ENCODE peak calls at places on chromosomes 12 and 14, in six cellular contexts. G is K562, J is H1, D is GM12878, T is HepG2, I is GM12892. E is an unnamed sample.

GRCh38 chr14:26860111-26860510 is 262.3 kb upstream of the NOVA1 start:
- DNase-seq in D (no peak), T (no peak), I (no peak), J (no peak), G (no peak), E (no peak)

GRCh38 chr12:26121841-26122680 is 2.8 kb downstream of the BHLHE41 start:
- DNase-seq in T (no peak), J (peak), D (no peak), G (peak), I (no peak), E (no peak)

GRCh38 chr12:2345902-2346301 is 293.1 kb downstream of the CACNA1C start:
- DNase-seq in D (no peak), G (no peak), I (no peak), J (no peak), T (no peak), E (no peak)

GRCh38 chr12:116204785-116205184 is 72.7 kb downstream of the MED13L start:
- DNase-seq in J (no peak), T (no peak), G (no peak), I (no peak), D (no peak), E (no peak)

GRCh38 chr12:42166501-42166900 is 21.8 kb upstream of the GXYLT1 start:
- DNase-seq in T (no peak), I (no peak), J (no peak), G (no peak), D (no peak), E (no peak)

GRCh38 chr14:93727039-93727740 is 61.1 kb downstream of the PRIMA1 start:
- DNase-seq in T (no peak), I (no peak), D (no peak), G (no peak), J (no peak), E (no peak)

GRCh38 chr14:77682158-77682553 is 25.7 kb downstream of the ALKBH1 start:
- DNase-seq in I (no peak), G (no peak), J (no peak), D (no peak), T (peak), E (no peak)

GRCh38 chr14:63300854-63301253 is 17.9 kb downstream of the GPHB5 start:
- DNase-seq in G (no peak), D (no peak), T (no peak), J (no peak), I (no peak), E (no peak)

GRCh38 chr12:43271659-43272058 is 280.3 kb downstream of the ADAMTS20 start:
- DNase-seq in D (no peak), J (no peak), G (no peak), I (no peak), T (no peak), E (no peak)

GRCh38 chr14:67622675-67623074 is 3.0 kb downstream of the ARG2 start:
- DNase-seq in J (no peak), T (peak), I (no peak), D (no peak), G (peak), E (no peak)

GRCh38 chr12:131721548-131721947 is 10.7 kb downstream of the SFSWAP start:
- DNase-seq in I (no peak), G (no peak), D (no peak), T (no peak), J (no peak), E (no peak)

GRCh38 chr12:82866227-82866803 is 179.6 kb downstream of the TMTC2 start:
- DNase-seq in G (no peak), T (no peak), D (no peak), I (no peak), J (no peak), E (no peak)

GRCh38 chr14:66015046-66015780 is 471.0 kb upstream of the CCDC196 start:
- DNase-seq in G (no peak), I (no peak), D (no peak), J (no peak), T (no peak), E (no peak)

DNA sequence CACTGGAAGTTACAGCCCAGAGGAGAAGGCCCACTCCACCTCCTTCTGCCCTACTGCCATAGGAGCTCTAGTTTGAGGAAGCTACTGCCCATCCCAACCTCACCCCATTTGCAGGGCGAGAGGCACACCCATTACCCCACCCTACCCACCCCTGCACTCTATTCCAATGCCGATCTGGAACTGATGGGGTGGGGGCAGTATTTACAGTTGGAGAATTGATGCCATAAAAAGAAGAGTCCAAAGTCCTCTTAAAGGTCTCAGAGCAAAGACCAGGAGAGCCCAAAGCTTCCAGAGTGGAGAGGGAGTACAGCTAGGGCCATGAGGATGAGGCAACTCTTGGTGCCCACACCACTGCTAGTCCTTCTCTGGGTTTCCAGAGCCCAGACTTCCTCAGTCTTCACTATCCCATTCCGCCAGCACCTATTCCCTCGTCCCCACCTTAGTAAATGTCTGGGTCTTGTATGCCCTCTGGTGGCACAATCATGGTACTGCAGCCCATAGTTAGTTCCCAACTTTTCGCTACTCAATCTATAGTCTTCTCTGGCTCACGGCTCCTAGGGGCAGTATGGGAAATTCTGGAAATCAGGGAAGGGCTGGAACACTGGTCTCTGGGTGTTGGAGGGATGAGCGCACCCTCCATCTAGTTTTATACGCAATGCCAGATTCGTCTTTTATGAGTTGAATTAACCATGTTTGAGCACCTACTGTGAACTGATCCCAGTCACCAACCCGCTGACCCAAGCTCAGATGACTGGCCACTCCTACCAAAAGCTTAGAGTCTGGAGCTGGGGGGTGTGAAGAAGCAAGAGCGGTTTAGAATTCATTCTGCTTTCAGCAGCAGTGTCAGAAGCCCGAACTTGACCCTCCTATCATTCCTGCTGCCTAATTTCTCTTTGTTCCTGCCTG is 6.9 kb upstream of the ADCY6 start:
- DNase-seq in G (peak), I (peak), J (peak), D (peak), T (peak), E (peak)
- TF ChIP-seq POLR2AphosphoS5 in G (no peak), I (no peak), J (no peak), D (no peak), T (no peak), E (no peak)

GRCh38 chr12:105581420-105581819 is 250.9 kb downstream of the C12orf75 start:
- DNase-seq in I (no peak), D (no peak), J (no peak), T (no peak), G (no peak), E (no peak)

DNA sequence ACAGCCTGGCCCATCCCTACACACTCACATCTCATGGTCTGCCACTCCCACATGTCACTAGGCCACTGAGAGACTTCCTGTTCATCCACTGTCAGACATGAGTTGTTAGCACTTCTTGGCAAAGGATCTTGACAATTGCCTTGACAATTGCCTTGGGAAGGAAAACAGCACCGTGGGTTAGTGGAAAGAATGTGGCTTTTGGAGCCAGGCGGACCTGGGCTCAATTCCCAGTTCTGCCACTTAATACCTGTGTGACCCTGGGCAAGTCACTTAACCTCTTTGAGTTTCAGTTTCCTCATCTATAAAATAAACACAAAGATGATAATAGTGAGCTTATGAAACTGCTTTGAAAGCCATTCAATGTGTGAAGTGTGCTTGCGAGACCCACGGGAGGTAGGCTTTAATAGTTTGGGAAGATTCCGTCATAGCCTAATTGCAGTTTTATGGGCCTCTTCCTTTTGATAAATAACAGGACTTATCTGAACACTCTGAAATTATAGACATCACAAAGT is 250.4 kb downstream of the C12orf75 start:
- DNase-seq in T (no peak), G (no peak), D (no peak), J (no peak), I (no peak), E (no peak)
- TF ChIP-seq TAF1 in T (no peak), G (no peak), D (no peak), J (no peak), I (no peak), E (no peak)

GRCh38 chr12:121892673-121893561 is 4.3 kb downstream of the PSMD9 start:
- DNase-seq in D (no peak), G (peak), J (no peak), I (no peak), T (no peak), E (no peak)

GRCh38 chr12:121889267-121889624 is 656 bp downstream of the PSMD9 start:
- DNase-seq in I (no peak), T (no peak), D (no peak), G (no peak), J (no peak), E (no peak)

GRCh38 chr12:121893901-121894540 is 5.4 kb downstream of the PSMD9 start:
- DNase-seq in I (no peak), D (no peak), G (no peak), T (peak), J (no peak), E (no peak)

GRCh38 chr12:121888083-121888477 is 510 bp upstream of the PSMD9 start:
- DNase-seq in J (no peak), I (no peak), T (no peak), G (no peak), D (no peak), E (no peak)

GRCh38 chr12:121888478-121889266 is at the start of gene PSMD9:
- DNase-seq in T (peak), D (peak), I (peak), J (peak), G (peak), E (peak)
- TF ChIP-seq POLR2A in T (peak), D (peak), I (peak), J (peak), G (peak), E (peak)

GRCh38 chr12:123813349-123813748 is 51.2 kb downstream of the DNAH10 start:
- DNase-seq in I (no peak), D (no peak), J (no peak), T (no peak), G (no peak), E (no peak)
- TF ChIP-seq POLR2AphosphoS5 in I (no peak), D (no peak), J (no peak), T (no peak), G (no peak), E (no peak)

GRCh38 chr12:76270657-76271358 is 77.4 kb downstream of the BBS10 start:
- DNase-seq in J (no peak), G (no peak), D (no peak), T (no peak), I (no peak), E (no peak)

GRCh38 chr12:76266797-76267196 is 81.4 kb downstream of the BBS10 start:
- DNase-seq in I (no peak), D (no peak), G (no peak), T (no peak), J (no peak), E (no peak)

GRCh38 chr12:76268267-76268666 is 79.9 kb downstream of the BBS10 start:
- DNase-seq in J (no peak), I (no peak), G (no peak), D (no peak), T (no peak), E (no peak)

GRCh38 chr12:76264617-76265016 is 83.6 kb downstream of the BBS10 start:
- DNase-seq in G (no peak), D (no peak), I (no peak), J (no peak), T (no peak), E (no peak)

DNA sequence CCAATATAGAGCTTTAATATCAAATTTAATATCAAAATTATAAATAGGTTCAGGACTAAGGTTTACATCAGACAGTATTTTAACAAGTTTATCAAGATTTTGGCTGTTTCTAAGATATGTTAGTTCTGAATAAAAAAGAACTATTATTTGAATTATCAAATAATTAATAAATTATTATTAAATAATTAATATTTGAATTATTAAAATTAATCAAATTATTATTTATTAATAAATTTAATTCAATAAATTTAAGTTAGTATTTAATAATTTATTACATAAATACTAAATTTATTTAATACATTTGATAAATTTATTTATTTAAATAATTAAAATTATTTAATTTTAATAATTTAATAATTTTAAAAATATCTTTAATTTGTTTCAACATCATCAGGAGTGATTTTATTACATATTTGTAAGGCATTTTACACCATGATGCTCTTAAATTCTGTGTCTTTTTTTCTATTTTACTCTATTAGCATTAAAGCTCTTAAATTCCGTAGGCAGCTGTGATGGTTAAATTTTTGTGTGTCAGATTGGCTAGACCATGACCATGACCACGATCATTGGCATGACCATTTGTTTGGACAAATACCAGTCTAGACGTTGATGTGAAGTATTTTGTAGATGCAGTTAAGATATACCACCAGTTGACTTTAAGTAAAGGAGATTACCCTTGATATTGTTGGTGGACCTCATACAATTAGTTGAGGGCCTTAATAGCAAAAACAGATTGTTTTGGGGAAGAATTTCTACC is 82.6 kb downstream of the BBS10 start:
- DNase-seq in G (no peak), T (no peak), J (no peak), D (no peak), I (no peak), E (no peak)
- TF ChIP-seq TAF1 in G (no peak), T (no peak), J (no peak), D (no peak), I (no peak), E (no peak)

DNA sequence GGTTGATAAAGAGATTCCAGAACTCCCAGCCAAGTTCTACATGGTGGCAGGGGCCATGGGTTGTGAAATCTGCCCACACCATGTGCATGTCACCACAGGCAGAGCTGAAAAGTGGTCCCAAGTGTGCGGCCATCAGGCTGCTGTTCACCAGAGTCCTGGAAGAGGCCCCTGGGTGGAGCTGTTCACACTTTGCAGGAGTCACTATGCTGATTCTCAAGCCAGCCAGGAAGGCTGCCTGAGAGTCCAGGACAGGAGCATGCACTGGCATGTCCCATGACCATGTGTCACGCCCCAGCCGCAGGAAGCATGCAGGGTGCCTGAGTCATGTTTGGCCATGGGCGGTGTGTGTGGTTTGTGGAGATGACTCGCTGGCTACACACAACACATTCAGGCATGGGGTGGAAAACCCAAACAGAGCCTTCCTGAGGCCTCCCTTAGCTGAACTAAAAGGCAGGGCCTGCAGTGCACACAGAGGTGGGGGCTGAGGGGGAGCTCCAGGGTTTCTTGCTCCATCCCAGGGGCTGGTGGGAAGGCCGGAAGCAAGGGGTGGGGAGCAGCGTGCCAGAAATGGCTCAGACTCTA is 19.5 kb downstream of the ABCB9 start:
- DNase-seq in G (peak), J (no peak), I (peak), D (peak), T (peak), E (peak)
- TF ChIP-seq POLR2A in G (no peak), J (no peak), I (no peak), D (no peak), T (no peak), E (peak)

GRCh38 chr12:111444706-111445310 is 39.1 kb downstream of the SH2B3 start:
- DNase-seq in J (peak), I (peak), D (peak), G (no peak), T (no peak), E (peak)
- TF ChIP-seq POLR2AphosphoS5 in J (no peak), I (no peak), D (peak), G (no peak), T (no peak), E (no peak)

DNA sequence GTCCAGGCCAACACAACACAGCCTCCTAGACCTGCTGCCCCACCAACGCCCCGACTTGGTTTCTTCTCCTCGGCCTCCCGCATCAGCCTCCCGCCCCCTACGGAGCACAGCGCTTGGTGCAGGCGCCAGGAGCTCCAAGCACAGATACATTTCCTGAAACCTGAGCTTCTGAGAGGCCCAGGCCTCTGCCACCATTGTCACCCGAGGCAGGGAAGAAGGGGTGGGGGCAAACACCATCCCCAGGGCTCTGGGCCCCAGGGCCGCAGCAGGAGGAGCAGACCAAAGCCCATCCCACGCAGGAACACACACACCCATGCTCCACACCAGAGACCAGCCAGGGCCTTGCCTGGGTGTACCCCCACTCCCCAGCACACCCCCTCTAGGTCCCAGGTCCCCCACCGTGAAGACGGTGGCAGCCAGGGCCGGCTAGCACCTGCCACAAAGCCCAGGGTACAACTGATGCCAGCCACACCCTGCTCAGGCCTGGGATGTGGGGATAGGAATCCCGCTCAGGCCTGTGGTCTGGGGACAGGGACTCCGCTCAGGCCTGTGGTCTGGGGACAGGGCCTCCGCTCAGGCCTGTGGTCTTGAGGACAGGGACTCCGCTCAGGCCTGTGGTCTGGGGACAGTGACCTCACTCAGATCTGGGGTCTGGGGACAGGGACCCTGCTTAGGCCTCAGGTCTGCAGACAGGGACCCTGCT is 5.4 kb downstream of the JAG2 start:
- DNase-seq in J (no peak), G (no peak), T (no peak), I (no peak), D (no peak), E (no peak)
- TF ChIP-seq TAF1 in J (no peak), G (no peak), T (no peak), I (no peak), D (no peak), E (no peak)

DNA sequence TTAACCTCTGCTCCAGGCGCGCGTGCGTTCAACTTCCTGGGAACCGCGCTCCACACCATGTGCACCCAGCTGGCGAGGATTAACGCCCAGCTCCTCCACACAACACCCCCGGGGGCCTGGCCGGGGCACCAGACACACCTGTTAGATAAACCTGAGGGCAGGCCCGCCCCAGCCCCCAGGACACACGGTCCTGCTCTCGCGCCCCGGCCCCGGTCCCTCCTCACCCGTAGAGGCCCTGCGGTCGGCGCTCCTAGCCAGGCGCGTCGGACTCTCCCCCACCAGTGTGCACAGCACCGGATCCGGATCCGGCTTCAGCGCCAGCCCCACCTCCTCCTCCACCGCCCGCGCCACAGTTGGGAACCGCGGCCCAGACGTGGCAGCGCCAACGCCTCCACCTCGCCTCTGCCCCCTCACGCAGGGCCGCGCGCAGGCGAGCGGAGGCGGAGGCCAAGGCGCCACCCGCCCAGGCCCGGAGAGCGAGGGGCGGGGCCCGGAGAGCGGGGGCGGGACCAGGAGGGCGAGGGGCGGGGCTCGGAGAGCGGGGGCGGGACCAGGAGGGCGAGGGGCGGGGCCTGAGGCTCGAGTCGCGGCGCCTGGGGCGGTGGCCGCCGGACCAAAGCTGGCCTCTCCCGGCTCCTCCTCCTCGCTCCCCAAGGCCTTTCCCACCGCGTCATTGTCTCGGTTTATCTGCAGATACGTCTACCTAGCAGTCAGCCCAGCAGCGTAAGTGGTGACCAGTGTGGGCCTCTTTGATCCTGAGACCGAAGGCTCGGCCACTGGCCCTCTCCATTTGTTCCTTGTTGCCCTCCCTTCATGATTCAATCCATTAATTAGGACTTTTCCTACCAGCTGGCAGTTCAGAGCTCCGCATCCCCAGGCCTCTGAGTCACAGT is at the start of gene GNPNAT1:
- DNase-seq in I (peak), D (peak), G (peak), T (peak), J (peak), E (peak)
- TF ChIP-seq POLR2A in I (peak), D (peak), G (peak), T (peak), J (peak), E (peak)